ENCODE peak calls at places on chromosomes 5 and 9, in eight cellular contexts. S is right lobe of liver, U is Panc1, Z is uterus, E is spleen, Q is A549, F is astrocyte, T is mammary epithelial cell. D is an unnamed sample. For H3K4me1, the result is how much of the 10 kb centered on the place peaks cover.

GRCh38 chr9:129391215-129391614 is 213.2 kb upstream of the IER5L start:
- DNase-seq in S (no peak), U (no peak), Z (no peak), E (no peak), Q (no peak), F (no peak), T (no peak), D (no peak)

GRCh38 chr9:123424131-123424530 is 68.1 kb downstream of the CRB2 start:
- DNase-seq in S (peak), U (no peak), Z (peak), E (peak), Q (no peak), F (no peak), T (no peak), D (no peak)

GRCh38 chr5:17713301-17713700 is 79.0 kb downstream of the TAF11L14 start:
- DNase-seq in S (no peak), U (no peak), Z (no peak), E (no peak), Q (peak), F (no peak), T (peak), D (no peak)

GRCh38 chr9:530681-531080 is 310.8 kb upstream of the DMRT1 start:
- DNase-seq in S (no peak), U (no peak), Z (no peak), E (no peak), Q (peak), F (peak), T (peak), D (no peak)

GRCh38 chr5:157372472-157372822 is 87.6 kb upstream of the NIPAL4 start:
- DNase-seq in S (no peak), U (no peak), Z (no peak), E (no peak), Q (no peak), F (no peak), T (no peak), D (no peak)

GRCh38 chr5:159864885-159865622 is 51.2 kb upstream of the ADRA1B start:
- DNase-seq in S (no peak), U (no peak), Z (peak), E (no peak), Q (no peak), F (peak), T (no peak), D (no peak)

GRCh38 chr9:103837940-103838339 is 256.2 kb upstream of the SMC2 start:
- DNase-seq in S (no peak), U (no peak), Z (no peak), E (no peak), Q (no peak), F (no peak), T (no peak), D (no peak)

GRCh38 chr9:36503172-36504153 is 69.2 kb upstream of the MELK start:
- DNase-seq in S (no peak), U (no peak), Z (no peak), E (no peak), Q (no peak), F (no peak), T (no peak), D (no peak)

GRCh38 chr9:97900738-97901565 is 21.3 kb downstream of the TRMO start:
- DNase-seq in S (no peak), U (no peak), Z (peak), E (no peak), Q (peak), F (peak), T (peak), D (no peak)

GRCh38 chr5:96790851-96791513 is 16.8 kb downstream of the ERAP1 start:
- DNase-seq in S (no peak), U (no peak), Z (no peak), E (no peak), Q (no peak), F (peak), T (no peak), D (no peak)

GRCh38 chr9:116641292-116642059 is 45.6 kb upstream of the TRIM32 start:
- DNase-seq in S (no peak), U (no peak), Z (no peak), E (no peak), Q (no peak), F (peak), T (no peak), D (no peak)

GRCh38 chr5:60295423-60295822 is 401.9 kb upstream of the PDE4D start:
- DNase-seq in S (no peak), U (peak), Z (no peak), E (no peak), Q (peak), F (peak), T (peak), D (no peak)

GRCh38 chr5:168027002-168027401 is 264.4 kb upstream of the WWC1 start:
- DNase-seq in S (no peak), U (no peak), Z (no peak), E (no peak), Q (no peak), F (no peak), T (no peak), D (no peak)

GRCh38 chr5:74822288-74822687 is 43.9 kb downstream of the FAM169A start:
- DNase-seq in S (no peak), U (no peak), Z (no peak), E (no peak), Q (no peak), F (no peak), T (no peak), D (no peak)

GRCh38 chr5:97531549-97531948 is 348.5 kb upstream of the RIOK2 start:
- DNase-seq in S (no peak), U (no peak), Z (no peak), E (no peak), Q (no peak), F (no peak), T (no peak), D (no peak)

GRCh38 chr9:125850763-125851162 is 103.6 kb downstream of the PBX3 start:
- DNase-seq in S (no peak), U (no peak), Z (no peak), E (no peak), Q (no peak), F (no peak), T (no peak), D (no peak)

GRCh38 chr9:77954018-77954417 is 77.6 kb downstream of the GNAQ start:
- DNase-seq in S (no peak), U (no peak), Z (no peak), E (no peak), Q (no peak), F (peak), T (no peak), D (no peak)

GRCh38 chr5:156326718-156327259 is at the start of gene SGCD:
- DNase-seq in S (no peak), U (no peak), Z (peak), E (no peak), Q (peak), F (peak), T (no peak), D (no peak)

GRCh38 chr9:6757988-6758417 is 230 bp downstream of the KDM4C start:
- DNase-seq in S (no peak), U (no peak), Z (no peak), E (no peak), Q (no peak), F (no peak), T (no peak), D (peak)

GRCh38 chr5:103587185-103587748 is 24.7 kb upstream of the NUDT12 start:
- DNase-seq in S (no peak), U (no peak), Z (no peak), E (no peak), Q (peak), F (peak), T (peak), D (no peak)

GRCh38 chr9:15873573-15874177 is 320.8 kb downstream of the CCDC171 start:
- DNase-seq in S (no peak), U (peak), Z (no peak), E (no peak), Q (peak), F (peak), T (peak), D (no peak)

GRCh38 chr9:136787690-136788400 is 3.3 kb upstream of the TMEM141 start:
- DNase-seq in S (peak), U (peak), Z (peak), E (peak), Q (peak), F (no peak), T (peak), D (peak)

GRCh38 chr9:92300935-92301334 is 7.4 kb upstream of the IARS1 start:
- DNase-seq in S (no peak), U (no peak), Z (no peak), E (no peak), Q (no peak), F (no peak), T (no peak), D (no peak)

GRCh38 chr5:36305571-36306326 is 4.0 kb upstream of the RANBP3L start:
- DNase-seq in S (peak), U (peak), Z (peak), E (no peak), Q (peak), F (peak), T (peak), D (no peak)

GRCh38 chr9:132833451-132834130 is 44.5 kb downstream of the AK8 start:
- DNase-seq in S (no peak), U (no peak), Z (no peak), E (no peak), Q (no peak), F (no peak), T (no peak), D (no peak)

GRCh38 chr9:111945216-111945615 is 48.6 kb downstream of the UGCG start:
- DNase-seq in S (no peak), U (no peak), Z (no peak), E (no peak), Q (no peak), F (peak), T (no peak), D (no peak)

GRCh38 chr5:173885481-173886010 is 2.6 kb upstream of the CPEB4 start:
- DNase-seq in S (no peak), U (no peak), Z (no peak), E (no peak), Q (no peak), F (no peak), T (no peak), D (no peak)

GRCh38 chr5:8396756-8397155 is 527.8 kb downstream of the MTRR start:
- DNase-seq in S (no peak), U (no peak), Z (no peak), E (no peak), Q (no peak), F (peak), T (no peak), D (no peak)

GRCh38 chr5:1429501-1429900 is 15.7 kb downstream of the SLC6A3 start:
- DNase-seq in S (peak), U (no peak), Z (no peak), E (peak), Q (no peak), F (no peak), T (no peak), D (peak)

GRCh38 chr5:76701298-76701697 is 14.6 kb upstream of the F2R start:
- DNase-seq in S (peak), U (no peak), Z (no peak), E (no peak), Q (peak), F (peak), T (peak), D (peak)

GRCh38 chr5:14445581-14446290 is 135.9 kb upstream of the OTULINL start:
- DNase-seq in S (no peak), U (no peak), Z (peak), E (no peak), Q (no peak), F (peak), T (peak), D (no peak)

GRCh38 chr5:67816456-67816855 is 399.1 kb upstream of the PIK3R1 start:
- DNase-seq in S (no peak), U (no peak), Z (no peak), E (no peak), Q (no peak), F (peak), T (no peak), D (no peak)

GRCh38 chr9:118693645-118694044 is 675.6 kb downstream of the BRINP1 start:
- DNase-seq in S (no peak), U (no peak), Z (no peak), E (no peak), Q (no peak), F (no peak), T (peak), D (no peak)

GRCh38 chr5:168471785-168472184 is 14.5 kb upstream of the RARS1 start:
- DNase-seq in S (no peak), U (no peak), Z (no peak), E (no peak), Q (no peak), F (peak), T (no peak), D (no peak)

GRCh38 chr9:121267689-121268597 is at the start of gene GSN:
- DNase-seq in S (peak), U (no peak), Z (peak), E (peak), Q (peak), F (no peak), T (peak), D (no peak)
- H3K4me1 ChIP-seq in S (under half), U (under half), Z (under half), E (under half), Q (under half), F (under half), T (under half), D (under half)

GRCh38 chr9:114691046-114691955 is 9.3 kb upstream of the TEX48 start:
- DNase-seq in S (no peak), U (peak), Z (no peak), E (no peak), Q (peak), F (peak), T (peak), D (no peak)
- H3K27ac ChIP-seq in S (no peak), U (no peak), Z (no peak), E (no peak), Q (peak), F (peak), T (peak), D (peak)

GRCh38 chr9:32265037-32265436 is 119.4 kb upstream of the ACO1 start:
- DNase-seq in S (no peak), U (no peak), Z (no peak), E (no peak), Q (no peak), F (no peak), T (no peak), D (no peak)

GRCh38 chr9:32260481-32260880 is 124.0 kb upstream of the ACO1 start:
- DNase-seq in S (no peak), U (no peak), Z (no peak), E (no peak), Q (no peak), F (no peak), T (no peak), D (no peak)

GRCh38 chr9:32258482-32258881 is 126.0 kb upstream of the ACO1 start:
- DNase-seq in S (no peak), U (no peak), Z (no peak), E (no peak), Q (no peak), F (no peak), T (no peak), D (no peak)

DNA sequence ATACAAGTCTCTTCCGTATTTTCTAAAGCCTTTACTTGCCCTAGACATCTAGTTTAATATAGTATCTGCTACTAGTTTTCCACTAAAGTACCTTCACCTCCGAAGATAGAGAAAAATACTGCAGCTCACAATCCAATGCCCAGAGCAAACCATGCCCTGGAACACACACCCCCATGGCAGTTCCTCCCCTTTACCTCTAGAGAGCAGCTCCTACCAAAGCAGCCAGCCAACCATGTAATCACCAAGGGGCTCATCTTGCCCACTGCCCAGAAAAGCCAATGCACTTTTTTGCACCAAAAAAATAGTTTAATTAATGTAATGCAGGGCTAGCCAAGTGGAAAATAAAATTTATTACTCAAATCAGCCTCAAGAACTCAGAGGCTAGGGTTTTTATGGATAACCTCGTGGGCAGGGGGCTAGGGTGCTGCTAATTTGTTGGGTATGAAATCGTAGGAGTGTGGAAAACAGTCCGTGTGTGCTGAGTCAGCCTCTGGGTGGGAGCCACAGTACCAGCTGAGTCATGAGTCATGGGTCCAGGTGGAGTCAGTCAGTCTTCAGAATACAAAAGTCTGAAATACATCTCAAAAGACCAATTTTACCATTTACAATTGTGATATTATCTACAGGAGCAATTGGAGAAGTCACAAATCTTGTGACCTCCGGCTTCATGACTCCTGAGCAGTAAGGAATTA is 120.1 kb upstream of the ACO1 start:
- DNase-seq in S (no peak), U (no peak), Z (peak), E (no peak), Q (no peak), F (peak), T (peak), D (no peak)
- TF ChIP-seq CTCF in S (peak), U (no peak), Z (no peak), E (no peak), Q (no peak), F (no peak), T (no peak), D (no peak)

DNA sequence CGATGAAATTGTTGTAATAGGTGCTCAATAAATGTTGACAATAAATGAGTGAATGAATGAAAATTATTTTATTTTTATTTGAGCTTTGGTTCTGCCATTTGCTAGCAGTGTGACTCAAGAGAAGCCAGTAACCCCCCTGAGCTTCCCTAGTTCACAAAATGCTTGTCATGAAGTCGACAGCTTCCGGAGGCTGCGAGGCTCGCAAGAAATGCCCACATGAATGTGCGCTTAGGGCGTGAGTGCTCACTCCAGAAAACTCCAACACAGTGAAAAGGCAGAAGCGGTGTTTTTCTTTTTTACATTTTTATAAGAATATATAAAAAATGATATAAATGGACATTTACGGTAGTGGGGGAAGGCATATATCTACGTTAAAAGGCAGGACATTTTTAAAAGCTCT is 26.5 kb downstream of the CDKN2A start:
- DNase-seq in S (no peak), U (no peak), Z (no peak), E (no peak), Q (no peak), F (no peak), T (no peak), D (no peak)
- H3K4me1 ChIP-seq in S (under half), U (under half), Z (under half), E (under half), Q (under half), F (under half), T (under half), D (under half)

GRCh38 chr9:85577353-85577952 is 164.3 kb downstream of the AGTPBP1 start:
- DNase-seq in S (no peak), U (no peak), Z (no peak), E (no peak), Q (no peak), F (no peak), T (no peak), D (no peak)

GRCh38 chr9:85569988-85570387 is 171.8 kb downstream of the AGTPBP1 start:
- DNase-seq in S (no peak), U (no peak), Z (no peak), E (no peak), Q (no peak), F (peak), T (peak), D (no peak)

DNA sequence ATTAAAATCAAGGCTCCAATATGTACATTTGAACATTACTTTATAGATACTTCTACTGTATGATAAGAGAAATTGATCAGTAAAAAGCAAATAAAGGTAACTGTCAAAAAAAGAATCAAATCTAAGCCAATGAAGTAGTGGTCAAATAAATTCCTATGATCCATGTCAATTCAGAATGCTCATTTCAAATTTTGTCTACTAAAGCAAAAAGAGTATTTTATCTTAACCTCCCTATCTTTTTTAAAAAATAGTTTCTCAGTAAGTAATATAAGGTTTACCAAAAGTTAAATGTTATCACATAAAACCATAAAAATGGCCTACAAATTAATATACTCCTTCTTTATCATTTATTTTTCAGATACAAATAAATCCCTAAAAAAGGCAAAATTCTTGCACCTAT is 165.9 kb downstream of the AGTPBP1 start:
- DNase-seq in S (no peak), U (no peak), Z (no peak), E (no peak), Q (no peak), F (no peak), T (no peak), D (no peak)
- H3K27ac ChIP-seq in S (no peak), U (no peak), Z (no peak), E (no peak), Q (no peak), F (no peak), T (no peak), D (no peak)

GRCh38 chr9:72960446-72960845 is 7.6 kb upstream of the ALDH1A1 start:
- DNase-seq in S (no peak), U (no peak), Z (no peak), E (no peak), Q (peak), F (no peak), T (peak), D (no peak)
- TF ChIP-seq CTCF in S (peak), U (no peak), Z (no peak), E (no peak), Q (peak), F (no peak), T (peak), D (peak)

GRCh38 chr5:81739283-81739682 is 11.6 kb downstream of the SSBP2 start:
- DNase-seq in S (no peak), U (no peak), Z (no peak), E (no peak), Q (no peak), F (no peak), T (no peak), D (no peak)
- H3K4me1 ChIP-seq in S (under half), U (under half), Z (under half), E (under half), Q (under half), F (under half), T (under half), D (under half)

DNA sequence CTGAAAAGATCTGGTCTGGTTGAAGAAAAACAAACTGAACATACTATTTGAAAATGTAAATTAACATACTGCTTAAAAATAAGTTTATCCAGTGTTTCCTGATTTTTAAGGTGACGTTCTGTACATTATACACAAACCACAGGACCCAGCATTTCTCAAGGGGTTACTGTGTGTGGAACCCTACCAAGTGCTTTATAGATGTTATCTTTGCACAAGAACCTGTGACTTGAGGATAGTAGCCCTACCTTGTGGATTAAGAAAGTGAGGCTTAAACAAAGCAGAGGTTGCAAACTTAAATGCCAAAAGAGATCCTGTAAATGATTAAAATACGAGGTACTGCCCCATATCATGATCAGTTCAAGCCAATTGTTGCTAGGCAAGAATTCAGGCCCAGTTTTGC is 4.7 kb downstream of the KLF9 start:
- DNase-seq in S (no peak), U (no peak), Z (no peak), E (no peak), Q (no peak), F (no peak), T (no peak), D (no peak)
- H3K27ac ChIP-seq in S (peak), U (no peak), Z (peak), E (peak), Q (no peak), F (peak), T (peak), D (peak)